ENCODE peak calls at places on chromosomes 3 and 15, in nine cellular contexts. O is H1, A is hepatocyte, B is endothelial cell of umbilical vein, S is MM.1S, H is fibroblast of lung, C is H9, N is mammary epithelial cell, G is PC-3. Z is an unnamed sample. For H3K79me2, the result is how much of the 10 kb centered on the place peaks cover.

GRCh38 chr3:47443611-47443995 is 32.1 kb downstream of the SCAP start:
- DNase-seq in O (no peak), A (peak), B (no peak), S (no peak), H (no peak), C (no peak), N (peak), G (peak), Z (no peak)

GRCh38 chr3:87350367-87351199 is 74.2 kb upstream of the POU1F1 start:
- DNase-seq in O (no peak), A (peak), B (peak), S (peak), H (peak), C (no peak), N (peak), G (peak), Z (no peak)

GRCh38 chr3:10366681-10367101 is 45.8 kb upstream of the SEC13 start:
- DNase-seq in O (no peak), A (peak), B (peak), S (no peak), H (peak), C (no peak), N (peak), G (peak), Z (peak)

GRCh38 chr15:88040516-88040915 is 216.0 kb downstream of the NTRK3 start:
- DNase-seq in O (no peak), A (no peak), B (no peak), S (no peak), H (no peak), C (no peak), N (no peak), G (no peak), Z (no peak)

GRCh38 chr3:174208161-174208560 is 651.0 kb upstream of the NAALADL2 start:
- DNase-seq in O (no peak), A (no peak), B (no peak), S (no peak), H (no peak), C (no peak), N (no peak), G (no peak), Z (no peak)

GRCh38 chr3:39226106-39226741 is 33.8 kb upstream of the XIRP1 start:
- DNase-seq in O (no peak), A (no peak), B (no peak), S (no peak), H (no peak), C (no peak), N (no peak), G (no peak), Z (no peak)

GRCh38 chr3:2061360-2061759 is 37.3 kb upstream of the CNTN4 start:
- DNase-seq in O (no peak), A (no peak), B (no peak), S (no peak), H (no peak), C (no peak), N (no peak), G (no peak), Z (no peak)

GRCh38 chr3:176789281-176789705 is 408.0 kb downstream of the TBL1XR1 start:
- DNase-seq in O (no peak), A (no peak), B (no peak), S (no peak), H (no peak), C (no peak), N (peak), G (peak), Z (no peak)

GRCh38 chr3:141840737-141841544 is 35.5 kb upstream of the ATP1B3 start:
- DNase-seq in O (no peak), A (no peak), B (peak), S (no peak), H (no peak), C (no peak), N (peak), G (peak), Z (no peak)

GRCh38 chr3:148101061-148101460 is 596.6 kb upstream of the AGTR1 start:
- DNase-seq in O (no peak), A (no peak), B (no peak), S (no peak), H (peak), C (no peak), N (no peak), G (no peak), Z (no peak)

GRCh38 chr3:160210799-160211221 is 14.4 kb upstream of the C3orf80 start:
- DNase-seq in O (no peak), A (peak), B (peak), S (peak), H (peak), C (no peak), N (peak), G (peak), Z (no peak)

GRCh38 chr3:97857401-97857800 is 35.6 kb downstream of the CRYBG3 start:
- DNase-seq in O (no peak), A (no peak), B (no peak), S (no peak), H (no peak), C (no peak), N (no peak), G (no peak), Z (no peak)

GRCh38 chr3:148128136-148128535 is 569.6 kb upstream of the AGTR1 start:
- DNase-seq in O (no peak), A (no peak), B (no peak), S (no peak), H (no peak), C (peak), N (no peak), G (peak), Z (no peak)

DNA sequence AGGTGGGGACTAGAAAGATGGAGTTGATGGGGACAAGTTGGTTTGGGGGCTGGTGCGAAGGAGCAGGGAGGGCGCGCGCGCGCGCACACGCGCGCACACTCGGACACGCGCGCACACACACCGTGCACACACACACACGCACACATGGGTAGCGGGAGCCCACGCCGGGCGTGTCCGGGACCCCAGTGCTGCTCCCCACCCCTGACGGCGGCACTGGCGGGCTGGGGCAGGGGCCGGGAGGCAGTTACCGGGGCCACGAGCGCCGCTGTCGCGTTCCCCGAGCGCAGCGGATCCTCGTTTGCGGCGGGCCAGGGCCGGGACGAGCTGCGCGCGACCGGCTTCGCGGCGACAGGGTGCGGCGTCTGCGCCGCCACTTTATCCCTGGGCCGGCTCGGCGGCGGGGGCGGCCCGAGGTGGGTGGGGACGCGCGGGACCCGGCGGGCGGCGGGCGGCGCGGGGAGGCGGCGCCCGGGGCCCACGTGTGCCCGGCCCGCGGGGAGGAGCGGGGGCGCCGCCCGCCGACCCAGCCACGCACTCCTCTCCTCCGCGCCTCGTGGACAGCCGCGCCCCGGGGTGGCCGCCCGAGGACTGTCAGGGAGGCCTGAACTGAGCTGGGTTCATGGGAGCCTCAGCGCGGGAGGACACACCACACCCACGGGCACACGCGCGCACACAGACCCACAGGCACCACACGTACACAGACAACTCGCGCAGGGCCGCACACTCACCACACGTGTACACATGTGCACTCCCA is 698 bp upstream of the MGLL start:
- DNase-seq in O (no peak), A (peak), B (no peak), S (no peak), H (peak), C (no peak), N (peak), G (peak), Z (no peak)
- TF ChIP-seq CTCF in O (no peak), A (peak), B (no peak), S (no peak), H (no peak), C (no peak), N (no peak), G (no peak), Z (no peak)

DNA sequence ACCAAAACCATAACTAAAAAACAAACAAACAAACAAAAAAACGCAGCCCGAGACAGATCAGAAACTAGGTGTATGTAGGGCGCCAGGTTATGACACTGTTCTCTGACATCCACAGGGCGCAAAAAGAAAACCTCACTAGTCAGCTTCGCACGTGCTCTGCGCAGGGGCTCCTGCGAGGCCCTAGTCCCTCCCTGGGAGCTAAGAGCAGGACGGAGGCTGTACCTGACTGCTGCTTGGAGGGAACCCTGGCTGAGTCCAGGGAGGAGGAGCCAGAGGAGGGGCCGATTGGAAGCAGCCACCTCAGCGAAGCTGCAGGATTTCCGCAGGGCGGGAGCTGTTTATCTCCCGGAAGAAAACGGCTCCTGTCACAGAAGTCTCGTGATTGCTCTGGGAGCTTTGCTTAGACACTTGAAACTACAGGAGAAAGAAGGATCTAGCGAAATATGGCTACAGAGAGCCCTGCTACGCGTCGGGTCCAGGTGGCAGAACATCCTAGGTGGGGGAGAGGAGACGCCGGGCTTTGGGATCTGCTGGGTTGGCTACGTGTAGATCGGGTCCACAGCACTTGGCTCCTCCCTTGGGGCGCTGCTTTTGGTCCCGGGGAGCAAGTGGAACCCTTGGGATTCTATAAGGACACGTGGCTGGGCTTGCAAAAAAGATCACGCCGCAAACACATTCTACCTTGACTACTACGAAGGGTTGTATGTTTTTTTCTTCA is at the start of gene GALK2:
- DNase-seq in O (peak), A (peak), B (peak), S (peak), H (peak), C (peak), N (peak), G (peak), Z (no peak)
- H3K79me2 ChIP-seq in O (under half), A (under half), B (under half), S (under half), H (under half), C (under half), N (under half), G (under half), Z (under half)

GRCh38 chr3:79555655-79556054 is 212.1 kb downstream of the ROBO1 start:
- DNase-seq in O (no peak), A (no peak), B (no peak), S (no peak), H (no peak), C (no peak), N (no peak), G (no peak), Z (no peak)

GRCh38 chr3:79551325-79551892 is 216.4 kb downstream of the ROBO1 start:
- DNase-seq in O (no peak), A (no peak), B (no peak), S (no peak), H (no peak), C (no peak), N (no peak), G (no peak), Z (no peak)

DNA sequence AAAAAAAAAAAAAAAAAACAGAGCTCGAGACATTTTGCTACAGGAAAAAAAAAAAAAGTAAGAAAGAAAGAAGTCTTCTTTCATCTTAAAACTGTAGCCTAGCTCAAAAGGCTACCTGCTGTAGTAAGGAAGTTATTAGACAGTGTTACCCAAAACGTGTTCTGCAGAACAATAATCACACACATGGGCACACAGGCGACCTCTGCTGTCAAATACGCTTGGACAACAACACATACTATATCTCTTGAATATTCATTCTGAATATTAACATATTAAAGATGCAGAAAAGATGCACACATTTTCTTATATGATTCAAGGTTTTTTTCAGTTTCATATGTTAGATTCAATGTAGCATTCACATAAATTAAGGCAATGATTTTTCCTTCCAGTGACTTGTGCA is 215.8 kb downstream of the ROBO1 start:
- DNase-seq in O (no peak), A (no peak), B (no peak), S (peak), H (no peak), C (no peak), N (no peak), G (peak), Z (no peak)
- TF ChIP-seq CTCF in O (no peak), A (no peak), B (no peak), S (peak), H (no peak), C (no peak), N (no peak), G (peak), Z (no peak)

GRCh38 chr3:118804959-118805358 is 229.7 kb downstream of the IGSF11 start:
- DNase-seq in O (no peak), A (no peak), B (no peak), S (no peak), H (no peak), C (no peak), N (no peak), G (no peak), Z (no peak)
- H3K79me2 ChIP-seq in O (under half), A (under half), B (under half), S (under half), H (under half), C (under half), N (under half), G (under half), Z (under half)

DNA sequence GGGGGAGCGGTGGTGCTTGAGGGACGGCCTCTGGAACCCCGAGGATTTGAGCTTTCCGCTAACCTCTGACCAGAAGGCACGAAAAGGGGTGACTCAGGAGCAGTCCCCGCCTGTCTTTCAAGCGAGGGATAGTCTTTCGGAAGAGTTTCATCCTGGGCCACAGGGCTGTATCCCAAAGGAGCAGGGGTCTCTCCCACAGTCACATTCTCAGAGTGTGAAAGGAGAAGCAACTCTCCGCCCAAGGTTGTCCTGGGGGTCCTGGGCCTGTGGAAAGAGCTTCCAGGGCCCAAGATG is 1.4 kb upstream of the DUSP7 start:
- DNase-seq in O (no peak), A (no peak), B (no peak), S (no peak), H (no peak), C (no peak), N (no peak), G (no peak), Z (no peak)
- TF ChIP-seq CTCF in O (no peak), A (no peak), B (no peak), S (no peak), H (peak), C (no peak), N (no peak), G (no peak), Z (no peak)

Z was measured in keratinocyte.